ENCODE peak calls at places on chromosomes 12 and 14, in ten cellular contexts. O is GM23248, K is mammary epithelial cell, I is OCI-M1, P is M059J, X is foreskin melanocyte, J is iris pigment epithelial cell, T is mesendoderm, U is fibroblast of the conjunctiva, Y is left ventricle myocardium inferior. B is an unnamed sample.

GRCh38 chr12:98399532-98399931 is 115.9 kb upstream of the TMPO start:
- DNase-seq in O (peak), K (peak), I (peak), P (peak), X (no peak), J (peak), T (peak), U (peak), Y (no peak), B (no peak)

GRCh38 chr12:46788247-46788887 is 37.4 kb downstream of the SLC38A4 start:
- DNase-seq in O (no peak), K (peak), I (no peak), P (no peak), X (no peak), J (peak), T (no peak), U (no peak), Y (no peak), B (peak)

GRCh38 chr12:14756331-14757143 is 46.7 kb downstream of the WBP11 start:
- DNase-seq in O (no peak), K (no peak), I (no peak), P (no peak), X (no peak), J (peak), T (peak), U (no peak), Y (no peak), B (no peak)

GRCh38 chr12:91994208-91994797 is 151.3 kb downstream of the BTG1 start:
- DNase-seq in O (no peak), K (no peak), I (no peak), P (no peak), X (no peak), J (no peak), T (no peak), U (no peak), Y (no peak), B (no peak)

GRCh38 chr12:67988600-67988999 is 647 bp upstream of the IFNG-AS1 start:
- DNase-seq in O (no peak), K (no peak), I (no peak), P (no peak), X (no peak), J (no peak), T (no peak), U (no peak), Y (no peak), B (no peak)

GRCh38 chr12:123097521-123098084 is 53.3 kb downstream of the PITPNM2 start:
- DNase-seq in O (no peak), K (no peak), I (no peak), P (no peak), X (no peak), J (no peak), T (no peak), U (no peak), Y (peak), B (no peak)

GRCh38 chr12:11719678-11720099 is 70.2 kb downstream of the ETV6 start:
- DNase-seq in O (peak), K (peak), I (no peak), P (peak), X (peak), J (peak), T (peak), U (no peak), Y (peak), B (no peak)

GRCh38 chr14:103483600-103483999 is 39.0 kb downstream of the CKB start:
- DNase-seq in O (peak), K (peak), I (no peak), P (peak), X (no peak), J (peak), T (no peak), U (peak), Y (no peak), B (no peak)

GRCh38 chr12:113230315-113231274 is 9.3 kb downstream of the TPCN1 start:
- DNase-seq in O (no peak), K (no peak), I (peak), P (peak), X (no peak), J (peak), T (peak), U (no peak), Y (no peak), B (no peak)

GRCh38 chr12:82757059-82757458 is 70.4 kb downstream of the TMTC2 start:
- DNase-seq in O (peak), K (no peak), I (no peak), P (no peak), X (no peak), J (peak), T (no peak), U (peak), Y (no peak), B (no peak)

GRCh38 chr12:98895086-98895651 is 250.1 kb downstream of the APAF1 start:
- DNase-seq in O (no peak), K (no peak), I (no peak), P (no peak), X (no peak), J (no peak), T (peak), U (no peak), Y (no peak), B (no peak)

GRCh38 chr12:21881950-21882349 is 59.3 kb downstream of the ABCC9 start:
- DNase-seq in O (no peak), K (no peak), I (no peak), P (no peak), X (no peak), J (no peak), T (no peak), U (no peak), Y (peak), B (no peak)

GRCh38 chr12:95277139-95277538 is 59.5 kb downstream of the VEZT start:
- DNase-seq in O (peak), K (peak), I (no peak), P (peak), X (peak), J (peak), T (no peak), U (peak), Y (no peak), B (no peak)

GRCh38 chr14:85358136-85358785 is 171.7 kb upstream of the FLRT2 start:
- DNase-seq in O (no peak), K (no peak), I (no peak), P (no peak), X (no peak), J (no peak), T (no peak), U (no peak), Y (no peak), B (no peak)

GRCh38 chr14:91911474-91912032 is 35.9 kb downstream of the FBLN5 start:
- DNase-seq in O (peak), K (peak), I (peak), P (peak), X (peak), J (peak), T (peak), U (no peak), Y (no peak), B (peak)

GRCh38 chr12:81329088-81329487 is 251.2 kb downstream of the ACSS3 start:
- DNase-seq in O (peak), K (peak), I (peak), P (peak), X (no peak), J (peak), T (peak), U (no peak), Y (no peak), B (no peak)

GRCh38 chr12:22812531-22812930 is 187.6 kb downstream of the ETNK1 start:
- DNase-seq in O (no peak), K (no peak), I (no peak), P (no peak), X (no peak), J (no peak), T (no peak), U (no peak), Y (no peak), B (no peak)

GRCh38 chr14:70955543-70956480 is 48.6 kb downstream of the PCNX1 start:
- DNase-seq in O (peak), K (no peak), I (peak), P (peak), X (no peak), J (peak), T (peak), U (peak), Y (no peak), B (no peak)

GRCh38 chr12:54126696-54127537 is 61.9 kb downstream of the SMUG1 start:
- DNase-seq in O (peak), K (peak), I (no peak), P (peak), X (no peak), J (peak), T (peak), U (no peak), Y (peak), B (no peak)

GRCh38 chr12:29497588-29497987 is at the start of gene OVCH1:
- DNase-seq in O (no peak), K (no peak), I (no peak), P (no peak), X (no peak), J (no peak), T (no peak), U (no peak), Y (no peak), B (no peak)

B was measured in DMS153.